ENCODE peak calls at places on chromosome 22, in six cellular contexts. O is cardiac fibroblast, C is osteocyte, U is psoas muscle, Y is lower lobe of right lung, P is body of pancreas. J is an unnamed sample.

GRCh38 chr22:47277001-47277400 is 514.6 kb downstream of the TBC1D22A start:
- DNase-seq in O (no peak), C (no peak), U (no peak), Y (no peak), P (no peak), J (peak)

GRCh38 chr22:21876486-21877176 is 9.2 kb upstream of the MAPK1 start:
- DNase-seq in O (peak), C (no peak), U (no peak), Y (no peak), P (no peak), J (no peak)

GRCh38 chr22:36027579-36027959 is 1.1 kb downstream of the RBFOX2 start:
- DNase-seq in O (peak), C (peak), U (no peak), Y (no peak), P (no peak), J (no peak)

GRCh38 chr22:32352681-32353080 is 5.0 kb upstream of the RFPL3 start:
- DNase-seq in O (no peak), C (no peak), U (no peak), Y (no peak), P (no peak), J (no peak)

GRCh38 chr22:43136255-43136654 is 6.9 kb downstream of the MCAT start:
- DNase-seq in O (peak), C (no peak), U (no peak), Y (no peak), P (no peak), J (no peak)

GRCh38 chr22:30611197-30611596 is 4.2 kb downstream of the TCN2 start:
- DNase-seq in O (no peak), C (no peak), U (no peak), Y (no peak), P (no peak), J (no peak)

GRCh38 chr22:50141891-50142363 is 28.6 kb upstream of the PANX2 start:
- DNase-seq in O (no peak), C (no peak), U (no peak), Y (no peak), P (no peak), J (no peak)

GRCh38 chr22:42939941-42940653 is 74.9 kb downstream of the PACSIN2 start:
- DNase-seq in O (peak), C (no peak), U (no peak), Y (peak), P (peak), J (no peak)

GRCh38 chr22:35156945-35157344 is 91.0 kb downstream of the ISX start:
- DNase-seq in O (no peak), C (no peak), U (no peak), Y (no peak), P (no peak), J (no peak)

GRCh38 chr22:50002791-50003190 is 9.8 kb downstream of the IL17REL start:
- DNase-seq in O (no peak), C (no peak), U (no peak), Y (no peak), P (no peak), J (peak)

GRCh38 chr22:22342697-22343602 is 98.4 kb downstream of the VPREB1 start:
- DNase-seq in O (peak), C (no peak), U (no peak), Y (peak), P (peak), J (no peak)

GRCh38 chr22:27310966-27311665 is 490.4 kb downstream of the MN1 start:
- DNase-seq in O (no peak), C (no peak), U (no peak), Y (no peak), P (no peak), J (no peak)

GRCh38 chr22:26172389-26172990 is 3.2 kb downstream of the SEZ6L start:
- DNase-seq in O (peak), C (peak), U (peak), Y (no peak), P (peak), J (no peak)

GRCh38 chr22:27786253-27786898 is 15.2 kb downstream of the MN1 start:
- DNase-seq in O (no peak), C (no peak), U (no peak), Y (no peak), P (no peak), J (no peak)

GRCh38 chr22:27329966-27330645 is 471.4 kb downstream of the MN1 start:
- DNase-seq in O (no peak), C (peak), U (no peak), Y (no peak), P (no peak), J (no peak)

GRCh38 chr22:46998346-46998745 is 235.9 kb downstream of the TBC1D22A start:
- DNase-seq in O (no peak), C (no peak), U (no peak), Y (no peak), P (no peak), J (no peak)

GRCh38 chr22:40703731-40704130 is 24.4 kb downstream of the MCHR1 start:
- DNase-seq in O (no peak), C (no peak), U (no peak), Y (no peak), P (no peak), J (peak)

GRCh38 chr22:18077639-18078328 is at the start of gene PEX26:
- DNase-seq in O (peak), C (peak), U (peak), Y (peak), P (peak), J (peak)

GRCh38 chr22:18076060-18076497 is 1.7 kb upstream of the PEX26 start:
- DNase-seq in O (peak), C (no peak), U (peak), Y (peak), P (peak), J (no peak)

GRCh38 chr22:18077087-18077638 is 627 bp upstream of the PEX26 start:
- DNase-seq in O (no peak), C (no peak), U (no peak), Y (no peak), P (no peak), J (no peak)

GRCh38 chr22:18079706-18080230 is 2.0 kb downstream of the PEX26 start:
- DNase-seq in O (no peak), C (no peak), U (no peak), Y (no peak), P (no peak), J (no peak)

DNA sequence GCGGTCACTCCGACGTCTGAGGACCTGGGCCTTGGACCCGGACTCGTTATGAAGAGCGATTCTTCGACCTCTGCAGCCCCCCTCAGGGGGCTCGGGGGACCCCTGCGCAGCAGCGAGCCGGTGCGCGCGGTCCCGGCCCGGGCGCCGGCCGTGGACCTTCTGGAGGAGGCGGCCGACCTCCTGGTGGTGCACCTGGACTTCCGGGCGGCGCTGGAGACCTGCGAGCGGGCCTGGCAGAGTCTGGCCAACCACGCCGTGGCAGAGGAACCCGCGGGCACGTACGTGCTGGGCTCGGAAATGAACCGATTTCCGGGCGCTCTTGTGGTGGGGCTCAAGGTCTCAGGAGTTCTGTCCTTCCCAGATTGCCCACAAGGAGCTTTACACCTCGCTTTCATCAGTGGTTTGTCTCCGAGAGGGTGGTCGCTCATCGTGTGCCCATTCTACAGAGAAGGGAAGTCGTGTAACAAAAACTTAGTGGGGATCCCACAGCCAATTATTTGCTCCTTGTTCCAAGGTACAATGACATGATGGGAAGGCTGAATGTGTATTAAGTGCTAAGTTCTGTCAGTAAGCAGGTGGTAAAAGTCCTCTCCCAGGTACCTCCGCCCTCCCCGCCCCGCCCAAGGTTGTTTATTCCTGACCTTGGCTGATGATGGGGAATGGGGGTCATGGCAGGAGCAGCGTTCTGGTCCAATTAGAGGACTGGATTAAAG is 695 bp downstream of the PEX26 start:
- DNase-seq in O (peak), C (no peak), U (peak), Y (peak), P (peak), J (no peak)
- TF ChIP-seq CTCF in O (peak), C (no peak), U (no peak), Y (no peak), P (no peak), J (peak)

GRCh38 chr22:29521526-29521925 is 32.0 kb downstream of the THOC5 start:
- DNase-seq in O (no peak), C (no peak), U (no peak), Y (no peak), P (no peak), J (no peak)
- TF ChIP-seq CTCF in O (no peak), C (no peak), U (no peak), Y (no peak), P (no peak), J (no peak)

DNA sequence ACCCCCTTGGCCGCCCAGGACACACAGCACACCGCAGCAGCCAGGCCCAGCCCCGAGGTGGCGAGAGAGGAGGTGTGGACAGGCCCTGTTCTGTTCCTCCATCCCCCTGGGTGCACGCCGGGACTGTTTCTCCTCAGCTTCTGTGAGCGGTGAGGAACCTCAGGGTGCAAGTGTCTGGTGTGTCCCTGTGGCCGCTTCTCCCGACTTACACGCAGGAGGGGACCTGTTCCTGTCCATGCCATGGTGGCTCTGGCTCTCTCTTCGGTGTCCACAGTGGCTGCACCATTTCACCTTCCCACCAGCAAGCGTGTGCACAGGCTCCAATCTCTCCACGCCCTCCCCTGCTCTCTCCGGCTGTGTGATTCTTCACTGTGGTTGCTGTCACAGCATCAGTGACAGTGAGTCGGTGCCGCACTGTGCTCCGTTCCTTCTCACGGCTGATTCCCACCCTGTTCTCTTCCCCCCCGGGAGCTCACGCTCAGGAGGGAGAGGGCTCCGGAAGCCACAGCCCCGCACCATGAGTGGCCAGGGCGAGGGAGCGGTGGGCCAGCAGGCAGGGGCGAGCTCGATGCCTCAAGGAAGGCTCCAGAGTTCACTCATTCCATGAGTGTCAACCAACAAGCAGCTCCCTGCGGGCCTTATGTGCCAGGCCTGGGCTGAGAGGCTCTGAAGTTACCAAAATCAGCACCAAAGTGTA is 18.6 kb upstream of the WNT7B start:
- DNase-seq in O (no peak), C (no peak), U (peak), Y (peak), P (no peak), J (peak)
- TF ChIP-seq CTCF in O (no peak), C (no peak), U (no peak), Y (no peak), P (no peak), J (no peak)

DNA sequence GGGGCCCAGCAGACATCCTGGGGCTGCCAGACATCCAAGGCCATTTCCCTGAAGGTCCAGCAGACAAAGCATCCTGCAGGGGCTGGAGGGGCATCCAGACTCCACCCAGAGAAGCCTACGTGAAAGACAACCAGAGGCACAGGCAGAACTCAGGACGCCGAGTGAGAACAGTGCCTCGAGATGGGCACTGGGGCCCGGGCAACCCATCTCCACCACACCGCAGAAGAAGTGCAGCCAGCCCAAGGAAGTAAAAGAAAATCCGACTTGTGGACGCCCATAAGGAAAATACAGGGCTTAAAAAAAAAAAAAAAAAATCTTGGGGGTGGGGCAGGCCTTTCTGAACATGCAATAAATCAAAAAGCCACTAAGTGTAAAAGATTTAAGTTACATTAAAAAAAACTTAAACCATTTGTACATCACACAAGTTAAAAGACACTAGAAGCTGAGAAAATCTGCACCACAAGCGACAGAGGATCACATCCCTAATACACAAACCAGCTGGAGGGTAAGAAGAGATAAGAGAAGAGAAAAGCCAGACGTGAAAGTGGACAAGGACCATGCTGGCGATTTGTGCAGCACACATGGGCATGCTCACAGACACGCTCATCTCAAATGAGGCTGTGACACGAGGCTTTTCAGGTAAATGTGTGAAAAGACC is 35.8 kb upstream of the COMT start:
- DNase-seq in O (no peak), C (no peak), U (no peak), Y (no peak), P (no peak), J (no peak)
- TF ChIP-seq CTCF in O (no peak), C (no peak), U (no peak), Y (no peak), P (no peak), J (no peak)

GRCh38 chr22:23838686-23839468 is at the start of gene DERL3:
- DNase-seq in O (peak), C (peak), U (peak), Y (peak), P (peak), J (peak)
- TF ChIP-seq CTCF in O (no peak), C (no peak), U (no peak), Y (no peak), P (no peak), J (no peak)

J was measured in chondrocyte.